ENCODE peak calls at places on chromosome 4, in six cellular contexts. P, I, L, G, U and J are unnamed samples.

GRCh38 chr4:7427326-7428260 is 7.1 kb downstream of the PSAPL1 start:
- DNase-seq in G (no peak), L (no peak), I (no peak), P (no peak), U (no peak), J (no peak)

GRCh38 chr4:156538210-156538609 is 433.4 kb downstream of the PDGFC start:
- DNase-seq in G (no peak), I (no peak), U (no peak), P (no peak), L (no peak), J (no peak)

GRCh38 chr4:8769645-8770517 is 101.8 kb downstream of the HMX1 start:
- DNase-seq in I (no peak), G (no peak), U (no peak), L (no peak), P (no peak), J (no peak)

GRCh38 chr4:2266181-2266580 is 4.3 kb upstream of the MXD4 start:
- DNase-seq in G (no peak), I (no peak), U (peak; percentile 94), P (no peak), L (no peak), J (no peak)

GRCh38 chr4:127469575-127470289 is 163.0 kb upstream of the INTU start:
- DNase-seq in G (no peak), I (no peak), L (no peak), U (no peak), P (no peak), J (no peak)

GRCh38 chr4:44629280-44629866 is 22.1 kb downstream of the YIPF7 start:
- DNase-seq in U (peak; percentile 60), P (peak; percentile 77), L (no peak), I (no peak), G (peak; percentile 33), J (peak; percentile 18)

GRCh38 chr4:122827258-122827887 is 742 bp downstream of the FGF2 start:
- DNase-seq in L (peak; percentile 11), P (peak; percentile 15), G (peak; percentile 55), I (no peak), U (peak; percentile 69), J (no peak)

GRCh38 chr4:164949448-164950118 is 27.9 kb downstream of the TRIM61 start:
- DNase-seq in P (no peak), I (no peak), L (no peak), U (peak; percentile 27), G (peak; percentile 18), J (no peak)

GRCh38 chr4:6308890-6309643 is 39.4 kb downstream of the WFS1 start:
- DNase-seq in U (no peak), L (no peak), P (no peak), G (peak; percentile 62), I (no peak), J (no peak)

GRCh38 chr4:118865091-118865708 is 23.5 kb upstream of the SYNPO2 start:
- DNase-seq in U (peak; percentile 72), I (no peak), L (no peak), G (peak; percentile 18), P (peak; percentile 54), J (peak; percentile 36)

GRCh38 chr4:1360423-1361283 is 13.6 kb downstream of the UVSSA start:
- DNase-seq in G (no peak), I (no peak), P (no peak), L (no peak), U (peak; percentile 67), J (no peak)

GRCh38 chr4:183905081-183905592 is at the start of gene STOX2:
- DNase-seq in I (no peak), U (peak; percentile 48), L (no peak), G (peak; percentile 84), P (peak; percentile 53), J (no peak)

GRCh38 chr4:121789960-121790829 is 10.9 kb upstream of the EXOSC9 start:
- DNase-seq in L (no peak), I (no peak), U (no peak), P (no peak), G (no peak), J (peak; percentile 75)

GRCh38 chr4:115292320-115293092 is 179.1 kb upstream of the NDST4 start:
- DNase-seq in P (no peak), I (no peak), G (peak; percentile 2), U (no peak), L (no peak), J (no peak)

GRCh38 chr4:60790608-60791007 is 409.5 kb upstream of the ADGRL3 start:
- DNase-seq in I (no peak), L (no peak), G (no peak), P (no peak), U (no peak), J (no peak)

GRCh38 chr4:186104895-186105720 is 604 bp downstream of the FAM149A start:
- DNase-seq in L (no peak), I (no peak), P (no peak), G (peak; percentile 63), U (peak; percentile 53), J (no peak)

GRCh38 chr4:170651786-170652185 is 562.0 kb upstream of the AADAT start:
- DNase-seq in U (no peak), I (no peak), G (no peak), L (no peak), P (no peak), J (no peak)

GRCh38 chr4:124943938-124944337 is 231.4 kb upstream of the ANKRD50 start:
- DNase-seq in U (no peak), G (no peak), L (no peak), P (no peak), I (no peak), J (no peak)

GRCh38 chr4:39043697-39044363 is 11.6 kb upstream of the TMEM156 start:
- DNase-seq in L (no peak), P (no peak), G (no peak), U (no peak), I (no peak), J (no peak)

GRCh38 chr4:123891901-123892300 is 495.3 kb downstream of the SPRY1 start:
- DNase-seq in L (no peak), P (no peak), G (no peak), I (no peak), U (no peak), J (no peak)

GRCh38 chr4:152014280-152014679 is 253.5 kb upstream of the GATB start:
- DNase-seq in U (no peak), G (no peak), I (no peak), P (no peak), L (no peak), J (no peak)

GRCh38 chr4:80012291-80012690 is 60.7 kb downstream of the ANTXR2 start:
- DNase-seq in P (no peak), G (no peak), I (no peak), U (no peak), L (no peak), J (no peak)

GRCh38 chr4:27894951-27895350 is 1034.3 kb downstream of the STIM2 start:
- DNase-seq in L (no peak), I (no peak), U (no peak), P (no peak), G (no peak), J (peak; percentile 13)

GRCh38 chr4:145203400-145203799 is 23.0 kb upstream of the OTUD4 start:
- DNase-seq in L (no peak), P (no peak), I (no peak), U (no peak), G (no peak), J (no peak)

GRCh38 chr4:81493895-81494490 is 22.3 kb upstream of the RASGEF1B start:
- DNase-seq in L (no peak), P (no peak), U (no peak), G (no peak), I (no peak), J (no peak)